ENCODE peak calls at places on chromosomes 4 and X, in nine cellular contexts. H is tibial artery; E is GM12878; A is A549; S is CD8-positive, alpha-beta T cell; O is lower lobe of right lung; N is cardiac muscle cell; T is PC-9; R is prostate gland. B is an unnamed sample.

GRCh38 chr4:52588771-52589591 is 70.1 kb downstream of the USP46 start:
- DNase-seq in A (no peak), H (no peak), T (no peak), S (peak; percentile 7), O (no peak), E (no peak), R (no peak), N (no peak), B (peak; percentile 66)

GRCh38 chr4:187042251-187042650 is 318.6 kb upstream of the FAT1 start:
- DNase-seq in H (no peak), A (no peak), E (no peak), T (no peak), O (no peak), R (no peak), S (no peak), N (no peak), B (peak; percentile 82)

GRCh38 chrX:114134465-114134864 is 449.4 kb upstream of the HTR2C start:
- DNase-seq in N (no peak), H (no peak), T (no peak), O (no peak), R (no peak), S (no peak), A (no peak), E (no peak), B (peak; percentile 6)

GRCh38 chr4:56764775-56765174 is 56.7 kb downstream of the SPINK2 start:
- DNase-seq in A (no peak), E (no peak), N (no peak), R (no peak), T (no peak), S (no peak), H (no peak), O (no peak), B (no peak)

GRCh38 chr4:3642056-3642630 is 109.9 kb upstream of the LRPAP1 start:
- DNase-seq in O (peak; percentile 36), T (no peak), N (no peak), A (no peak), R (no peak), E (no peak), S (no peak), H (no peak), B (no peak)

GRCh38 chrX:150051096-150051495 is 112.8 kb upstream of the EOLA2 start:
- DNase-seq in O (no peak), S (no peak), T (peak; percentile 58), R (no peak), H (no peak), E (no peak), N (no peak), A (no peak), B (peak; percentile 72)

GRCh38 chr4:107035711-107036601 is at the start of gene DKK2:
- DNase-seq in O (peak; percentile 46), T (no peak), A (no peak), R (peak; percentile 8), H (no peak), E (no peak), S (no peak), N (peak; percentile 45), B (no peak)

GRCh38 chr4:77209936-77210335 is 52.9 kb downstream of the CCNG2 start:
- DNase-seq in R (no peak), H (no peak), E (no peak), S (no peak), O (no peak), T (no peak), N (no peak), A (no peak), B (no peak)

GRCh38 chr4:19030048-19030447 is 1008.5 kb upstream of the LCORL start:
- DNase-seq in S (no peak), R (no peak), T (peak; percentile 3), N (peak; percentile 69), E (no peak), H (no peak), O (no peak), A (no peak), B (no peak)

GRCh38 chr4:10184051-10184450 is 67.5 kb upstream of the WDR1 start:
- DNase-seq in A (no peak), T (no peak), S (no peak), E (no peak), R (no peak), N (no peak), H (no peak), O (no peak), B (no peak)

GRCh38 chrX:129646721-129647587 is 7.8 kb downstream of the APLN start:
- DNase-seq in R (no peak), O (no peak), A (no peak), E (no peak), T (no peak), H (no peak), N (no peak), S (no peak), B (no peak)

GRCh38 chrX:150761819-150762216 is 68.6 kb downstream of the MTMR1 start:
- DNase-seq in O (no peak), A (no peak), T (no peak), R (no peak), E (no peak), N (no peak), S (no peak), H (no peak), B (no peak)

GRCh38 chr4:166252487-166253402 is 379.7 kb downstream of the TLL1 start:
- DNase-seq in S (no peak), T (no peak), O (no peak), N (peak; percentile 38), R (no peak), E (no peak), H (no peak), A (peak; percentile 28), B (no peak)

GRCh38 chr4:96955691-96956090 is 1115.8 kb downstream of the PDHA2 start:
- DNase-seq in A (no peak), O (no peak), R (no peak), E (no peak), T (no peak), N (no peak), H (no peak), S (no peak), B (no peak)

GRCh38 chr4:61532324-61532723 is 332.2 kb downstream of the ADGRL3 start:
- DNase-seq in N (peak; percentile 66), O (no peak), T (no peak), R (no peak), E (no peak), A (no peak), H (no peak), S (no peak), B (peak; percentile 59)

GRCh38 chr4:88737304-88738015 is 39.8 kb upstream of the NAP1L5 start:
- DNase-seq in N (no peak), O (no peak), S (no peak), T (no peak), H (no peak), A (no peak), R (peak; percentile 77), E (peak; percentile 13), B (no peak)

GRCh38 chr4:38693531-38693930 is 29.5 kb downstream of the KLF3 start:
- DNase-seq in S (no peak), A (no peak), R (no peak), O (no peak), T (no peak), N (no peak), E (no peak), H (no peak), B (no peak)
- H3K4me1 ChIP-seq in S (no peaks in the 10 kb centered on the region), A (no peaks in the 10 kb centered on the region), R (no peaks in the 10 kb centered on the region), O (peaks cover 53% of the 10 kb centered on the region), T (no peaks in the 10 kb centered on the region), N (no peaks in the 10 kb centered on the region), E (no peaks in the 10 kb centered on the region), H (no peaks in the 10 kb centered on the region), B (no peaks in the 10 kb centered on the region)

GRCh38 chrX:12887767-12888166 is 18.7 kb upstream of the TLR8 start:
- DNase-seq in T (no peak), R (no peak), A (no peak), N (no peak), S (no peak), H (no peak), O (no peak), E (no peak), B (no peak)

GRCh38 chrX:12890467-12890866 is 16.0 kb upstream of the TLR8 start:
- DNase-seq in O (no peak), E (peak; percentile 87), N (no peak), H (no peak), S (no peak), A (no peak), T (no peak), R (no peak), B (no peak)

GRCh38 chrX:12885508-12885907 is 18.6 kb downstream of the TLR7 start:
- DNase-seq in E (no peak), A (no peak), T (no peak), O (no peak), N (no peak), S (no peak), H (no peak), R (no peak), B (no peak)

GRCh38 chrX:12887141-12887540 is 19.3 kb upstream of the TLR8 start:
- DNase-seq in E (no peak), R (no peak), A (no peak), N (no peak), O (no peak), H (no peak), T (no peak), S (no peak), B (no peak)

DNA sequence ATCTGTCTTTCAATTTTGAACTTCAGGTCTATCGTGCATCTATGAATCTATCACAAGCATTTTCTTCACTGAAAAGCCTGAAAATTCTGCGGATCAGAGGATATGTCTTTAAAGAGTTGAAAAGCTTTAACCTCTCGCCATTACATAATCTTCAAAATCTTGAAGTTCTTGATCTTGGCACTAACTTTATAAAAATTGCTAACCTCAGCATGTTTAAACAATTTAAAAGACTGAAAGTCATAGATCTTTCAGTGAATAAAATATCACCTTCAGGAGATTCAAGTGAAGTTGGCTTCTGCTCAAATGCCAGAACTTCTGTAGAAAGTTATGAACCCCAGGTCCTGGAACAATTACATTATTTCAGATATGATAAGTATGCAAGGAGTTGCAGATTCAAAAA is 19.7 kb downstream of the TLR7 start:
- DNase-seq in R (no peak), H (no peak), O (no peak), T (no peak), S (no peak), E (no peak), N (no peak), A (no peak), B (no peak)
- H3K4me1 ChIP-seq in R (no peaks in the 10 kb centered on the region), H (no peaks in the 10 kb centered on the region), O (no peaks in the 10 kb centered on the region), T (no peaks in the 10 kb centered on the region), S (peaks cover 3% of the 10 kb centered on the region), E (peaks cover 38% of the 10 kb centered on the region), N (no peaks in the 10 kb centered on the region), A (no peaks in the 10 kb centered on the region), B (no peaks in the 10 kb centered on the region)

GRCh38 chr4:153520227-153520626 is 54.1 kb downstream of the TMEM131L start:
- DNase-seq in R (no peak), O (no peak), E (no peak), H (no peak), T (no peak), S (no peak), N (no peak), A (no peak), B (no peak)
- H3K4me1 ChIP-seq in R (no peaks in the 10 kb centered on the region), O (peaks cover 58% of the 10 kb centered on the region), E (peaks cover 73% of the 10 kb centered on the region), H (no peaks in the 10 kb centered on the region), T (no peaks in the 10 kb centered on the region), S (peaks cover 72% of the 10 kb centered on the region), N (no peaks in the 10 kb centered on the region), A (peaks cover 10% of the 10 kb centered on the region), B (peaks cover 11% of the 10 kb centered on the region)

DNA sequence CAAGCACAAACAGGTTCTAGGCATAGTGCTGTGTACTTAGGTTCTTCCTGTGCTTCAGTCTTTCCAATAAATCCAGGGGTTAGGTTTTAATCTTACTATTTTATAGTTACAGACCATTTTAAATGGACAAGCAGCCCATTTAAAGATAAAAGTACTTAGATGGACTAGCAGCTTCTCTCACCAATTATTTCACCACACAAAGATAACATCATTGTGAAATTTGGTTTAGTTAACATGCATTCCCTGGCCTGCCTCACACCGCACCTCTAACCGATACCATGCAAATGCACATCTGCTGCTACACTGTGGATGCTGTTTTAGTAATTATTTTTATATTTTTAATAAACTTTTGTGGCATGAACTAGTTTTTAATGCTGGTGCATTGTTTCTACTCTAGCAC is 252.6 kb downstream of the RAPGEF2 start:
- DNase-seq in T (no peak), H (no peak), R (no peak), E (no peak), S (no peak), O (no peak), A (no peak), N (no peak), B (no peak)
- H3K4me1 ChIP-seq in T (no peaks in the 10 kb centered on the region), H (no peaks in the 10 kb centered on the region), R (no peaks in the 10 kb centered on the region), E (no peaks in the 10 kb centered on the region), S (no peaks in the 10 kb centered on the region), O (no peaks in the 10 kb centered on the region), A (peaks cover 4% of the 10 kb centered on the region), N (peaks cover 29% of the 10 kb centered on the region), B (peaks cover 27% of the 10 kb centered on the region)